ENCODE peak calls at places on chromosomes 3 and 15, in five cellular contexts. J is NCI-H1105; I is lower lobe of right lung; W is CD4-positive, alpha-beta T cell; G is HTR-8/SVneo. K is an unnamed sample.

GRCh38 chr15:70098170-70098460 is 398 bp upstream of the TLE3 start:
- DNase-seq in J (no peak), I (no peak), W (no peak), G (no peak), K (no peak)

GRCh38 chr3:29280675-29281264 is at the start of gene RBMS3:
- DNase-seq in J (no peak), I (peak), W (no peak), G (peak), K (peak)

GRCh38 chr15:100763764-100764750 is 115.6 kb upstream of the ALDH1A3 start:
- DNase-seq in J (no peak), I (no peak), W (no peak), G (no peak), K (no peak)

GRCh38 chr3:144073698-144074097 is 102.1 kb downstream of the DIPK2A start:
- DNase-seq in J (no peak), I (no peak), W (no peak), G (no peak), K (no peak)

GRCh38 chr15:85313339-85313738 is 67.1 kb upstream of the AKAP13 start:
- DNase-seq in J (no peak), I (no peak), W (no peak), G (no peak), K (peak)

GRCh38 chr3:107251819-107252218 is 125.4 kb upstream of the CCDC54 start:
- DNase-seq in J (no peak), I (no peak), W (no peak), G (no peak), K (no peak)

GRCh38 chr15:67085237-67085817 is 19.9 kb downstream of the SMAD3 start:
- DNase-seq in J (no peak), I (no peak), W (no peak), G (no peak), K (peak)

GRCh38 chr3:50444213-50444612 is 59.2 kb downstream of the CACNA2D2 start:
- DNase-seq in J (no peak), I (no peak), W (no peak), G (no peak), K (no peak)

GRCh38 chr3:160948273-160948672 is 156.9 kb downstream of the B3GALNT1 start:
- DNase-seq in J (no peak), I (no peak), W (no peak), G (no peak), K (no peak)

GRCh38 chr3:48422691-48423090 is 7.2 kb downstream of the PLXNB1 start:
- DNase-seq in J (no peak), I (no peak), W (no peak), G (no peak), K (no peak)

GRCh38 chr3:130609166-130609574 is 92.2 kb downstream of the COL6A6 start:
- DNase-seq in J (no peak), I (no peak), W (no peak), G (no peak), K (no peak)

GRCh38 chr3:42043116-42043796 is 47.9 kb upstream of the TRAK1 start:
- DNase-seq in J (peak), I (no peak), W (no peak), G (no peak), K (peak)

GRCh38 chr3:68876112-68876713 is 56.1 kb downstream of the TAFA4 start:
- DNase-seq in J (peak), I (no peak), W (no peak), G (peak), K (peak)

GRCh38 chr15:57158589-57158988 is 217.7 kb upstream of the CGNL1 start:
- DNase-seq in J (peak), I (no peak), W (no peak), G (no peak), K (peak)

GRCh38 chr15:39622660-39623549 is 42.0 kb downstream of the THBS1 start:
- DNase-seq in J (no peak), I (no peak), W (no peak), G (no peak), K (no peak)

GRCh38 chr15:49627407-49627877 is 6.6 kb downstream of the DTWD1 start:
- DNase-seq in J (no peak), I (no peak), W (no peak), G (peak), K (peak)

GRCh38 chr3:128366652-128367051 is 100.0 kb downstream of the DNAJB8 start:
- DNase-seq in J (no peak), I (no peak), W (no peak), G (no peak), K (peak)

GRCh38 chr15:75161788-75162414 is 39.8 kb upstream of the C15orf39 start:
- DNase-seq in J (no peak), I (peak), W (no peak), G (no peak), K (no peak)

GRCh38 chr15:31471731-31472430 is 145.2 kb downstream of the KLF13 start:
- DNase-seq in J (no peak), I (no peak), W (no peak), G (peak), K (peak)

GRCh38 chr15:75452364-75452967 is 976 bp upstream of the SIN3A start:
- DNase-seq in J (peak), I (peak), W (peak), G (peak), K (peak)

GRCh38 chr15:40412095-40412759 is 6.6 kb downstream of the IVD start:
- DNase-seq in J (no peak), I (no peak), W (no peak), G (no peak), K (no peak)

GRCh38 chr15:85582719-85583089 is 202.3 kb downstream of the AKAP13 start:
- DNase-seq in J (no peak), I (no peak), W (peak), G (no peak), K (no peak)

GRCh38 chr3:97863025-97863424 is 41.2 kb downstream of the CRYBG3 start:
- DNase-seq in J (no peak), I (no peak), W (no peak), G (peak), K (peak)

GRCh38 chr15:52344592-52344991 is 49.0 kb upstream of the MYO5C start:
- DNase-seq in J (no peak), I (no peak), W (no peak), G (no peak), K (no peak)

GRCh38 chr3:197711973-197712707 is 24.6 kb downstream of the RUBCN start:
- DNase-seq in J (no peak), I (peak), W (peak), G (peak), K (peak)

GRCh38 chr3:176920806-176921205 is 276.5 kb downstream of the TBL1XR1 start:
- DNase-seq in J (peak), I (no peak), W (no peak), G (no peak), K (no peak)

GRCh38 chr3:188546835-188547670 is 393.1 kb downstream of the LPP start:
- DNase-seq in J (no peak), I (no peak), W (no peak), G (no peak), K (peak)

GRCh38 chr15:87369269-87369668 is 887.3 kb downstream of the NTRK3 start:
- DNase-seq in J (no peak), I (no peak), W (no peak), G (peak), K (peak)

K was measured in ELR.